ENCODE peak calls at places on chromosomes 7 and 10, in eight cellular contexts. M, K, H, T, G, X, D and Q are unnamed samples.

GRCh38 chr10:89837173-89838001 is 136.0 kb downstream of the KIF20B start:
- DNase-seq in T (no peak), D (peak; percentile 41), X (peak; percentile 25), M (no peak), K (peak; percentile 15), H (peak; percentile 18), G (no peak), Q (no peak)

GRCh38 chr10:11742009-11742778 is at the start of gene ECHDC3:
- DNase-seq in M (no peak), G (no peak), T (peak; percentile 6), K (no peak), H (peak; percentile 38), D (peak; percentile 86), X (peak; percentile 39), Q (peak; percentile 56)

GRCh38 chr10:120969219-120969645 is 118.1 kb downstream of the WDR11 start:
- DNase-seq in D (no peak), M (no peak), T (no peak), H (peak; percentile 9), K (no peak), X (no peak), G (peak; percentile 47), Q (peak; percentile 41)

GRCh38 chr7:50782376-50783208 is at the start of gene GRB10:
- DNase-seq in H (peak; percentile 10), X (peak; percentile 69), T (peak; percentile 40), M (no peak), G (no peak), D (peak; percentile 68), K (no peak), Q (no peak)

GRCh38 chr10:105094048-105094447 is 453.0 kb downstream of the SORCS3 start:
- DNase-seq in K (no peak), T (no peak), H (no peak), X (no peak), D (no peak), G (no peak), M (no peak), Q (peak; percentile 9)

GRCh38 chr7:35004531-35005096 is 32.7 kb downstream of the DPY19L1 start:
- DNase-seq in X (peak; percentile 53), G (peak; percentile 86), K (no peak), T (peak; percentile 84), D (no peak), M (no peak), H (no peak), Q (peak; percentile 36)

GRCh38 chr7:79868010-79868409 is 266.6 kb upstream of the GNAI1 start:
- DNase-seq in K (no peak), X (peak; percentile 36), T (no peak), H (peak; percentile 25), D (no peak), M (no peak), G (no peak), Q (no peak)

GRCh38 chr10:69800109-69800508 is 1.6 kb upstream of the COL13A1 start:
- DNase-seq in H (peak; percentile 56), M (no peak), G (peak; percentile 59), D (no peak), T (peak; percentile 72), K (no peak), X (peak; percentile 88), Q (peak; percentile 75)

GRCh38 chr10:95758351-95759025 is 2.5 kb downstream of the ENTPD1 start:
- DNase-seq in M (no peak), X (no peak), T (peak; percentile 48), D (no peak), G (peak; percentile 27), K (no peak), H (no peak), Q (peak; percentile 12)

GRCh38 chr10:119412831-119413737 is 129.4 kb downstream of the RGS10 start:
- DNase-seq in K (no peak), H (peak; percentile 65), T (no peak), G (no peak), M (no peak), X (peak; percentile 75), D (peak; percentile 29), Q (no peak)

GRCh38 chr10:131437556-131438465 is 126.3 kb upstream of the TCERG1L start:
- DNase-seq in H (no peak), T (no peak), X (no peak), M (no peak), D (no peak), K (no peak), G (no peak), Q (peak; percentile 18)

GRCh38 chr10:36634916-36635315 is 490.5 kb upstream of the ANKRD30A start:
- DNase-seq in D (no peak), M (no peak), K (no peak), T (no peak), G (peak; percentile 72), X (peak; percentile 51), H (peak; percentile 73), Q (peak; percentile 18)

GRCh38 chr7:153402721-153403541 is 643.4 kb downstream of the ACTR3B start:
- DNase-seq in X (no peak), H (no peak), K (no peak), G (no peak), M (no peak), D (no peak), T (no peak), Q (no peak)

GRCh38 chr10:119657725-119658124 is 6.5 kb downstream of the BAG3 start:
- DNase-seq in K (no peak), M (no peak), G (no peak), D (no peak), X (no peak), H (no peak), T (no peak), Q (no peak)

GRCh38 chr7:108335264-108335918 is 120.8 kb downstream of the NRCAM start:
- DNase-seq in K (no peak), T (peak; percentile 47), M (no peak), D (no peak), G (peak; percentile 7), X (peak; percentile 12), H (no peak), Q (peak; percentile 51)

GRCh38 chr7:78955329-78955728 is 498.1 kb downstream of the MAGI2 start:
- DNase-seq in D (no peak), G (no peak), H (no peak), K (no peak), T (no peak), M (no peak), X (no peak), Q (no peak)

GRCh38 chr10:924524-924859 is 7.0 kb downstream of the LARP4B start:
- DNase-seq in G (no peak), K (no peak), T (no peak), H (no peak), X (no peak), M (no peak), D (no peak), Q (no peak)

GRCh38 chr10:116756277-116756676 is 13.9 kb upstream of the HSPA12A start:
- DNase-seq in H (peak; percentile 64), X (no peak), K (no peak), G (no peak), T (no peak), M (no peak), D (peak; percentile 72), Q (no peak)

GRCh38 chr7:102320181-102320580 is 33.5 kb downstream of the SH2B2 start:
- DNase-seq in H (no peak), K (no peak), X (no peak), D (no peak), T (no peak), G (no peak), M (no peak), Q (no peak)

GRCh38 chr7:24442170-24442777 is 131.0 kb upstream of the PALS2 start:
- DNase-seq in K (no peak), G (no peak), D (no peak), M (no peak), H (no peak), T (no peak), X (no peak), Q (no peak)

GRCh38 chr10:63058236-63058635 is 74.9 kb upstream of the NRBF2 start:
- DNase-seq in G (no peak), D (no peak), H (no peak), M (no peak), X (no peak), K (no peak), T (peak; percentile 58), Q (no peak)

GRCh38 chr7:131249003-131249402 is 78.7 kb upstream of the MKLN1 start:
- DNase-seq in H (peak; percentile 97), T (no peak), D (peak; percentile 52), X (peak; percentile 96), G (peak; percentile 91), M (no peak), K (no peak), Q (peak; percentile 95)

GRCh38 chr7:141073641-141074161 is at the start of gene TMEM178B:
- DNase-seq in T (no peak), H (no peak), K (no peak), D (no peak), G (no peak), M (no peak), X (peak; percentile 11), Q (no peak)

GRCh38 chr7:115805458-115805857 is 225.1 kb downstream of the TFEC start:
- DNase-seq in T (no peak), G (no peak), X (no peak), K (no peak), D (no peak), H (no peak), M (no peak), Q (peak; percentile 12)

GRCh38 chr10:27779462-27779861 is 33.8 kb upstream of the MKX start:
- DNase-seq in T (no peak), K (no peak), G (no peak), X (peak; percentile 71), H (peak; percentile 78), M (no peak), D (no peak), Q (no peak)

GRCh38 chr10:124736491-124737136 is 7.6 kb downstream of the FAM53B start:
- DNase-seq in H (peak; percentile 67), K (no peak), M (no peak), X (peak; percentile 75), D (peak; percentile 91), G (no peak), T (peak; percentile 60), Q (peak; percentile 60)

GRCh38 chr7:106386958-106387357 is 102.2 kb upstream of the NAMPT start:
- DNase-seq in M (no peak), G (no peak), X (no peak), H (no peak), T (no peak), K (no peak), D (no peak), Q (no peak)

GRCh38 chr10:78433722-78434535 is 400.3 kb downstream of the RPS24 start:
- DNase-seq in H (no peak), D (peak; percentile 48), K (no peak), G (no peak), M (no peak), T (no peak), X (no peak), Q (no peak)